ENCODE peak calls at places on chromosomes 7 and 10, in eight cellular contexts. One of them, this sample, is unnamed.

GRCh38 chr10:22765660-22766547 is 51.5 kb upstream of the PIP4K2A start:
- DNase-seq in pancreas: no peak
- DNase-seq in heart right ventricle: no peak
- DNase-seq in tibial artery: no peak
- DNase-seq in mammary epithelial cell: no peak
- DNase-seq in HepG2: no peak
- DNase-seq in breast epithelium: no peak
- DNase-seq in HCT116: no peak
- DNase-seq in this sample: no peak

GRCh38 chr7:16416289-16417282 is 4.8 kb downstream of the CRPPA start:
- DNase-seq in mammary epithelial cell: peak; percentile 80
- DNase-seq in HepG2: no peak
- DNase-seq in HCT116: no peak
- DNase-seq in tibial artery: no peak
- DNase-seq in heart right ventricle: no peak
- DNase-seq in pancreas: peak; percentile 59
- DNase-seq in breast epithelium: no peak
- DNase-seq in this sample: no peak

GRCh38 chr10:102945989-102946388 is 27.9 kb downstream of the CNNM2 start:
- DNase-seq in mammary epithelial cell: no peak
- DNase-seq in HCT116: no peak
- DNase-seq in HepG2: no peak
- DNase-seq in heart right ventricle: no peak
- DNase-seq in breast epithelium: no peak
- DNase-seq in pancreas: no peak
- DNase-seq in tibial artery: no peak
- DNase-seq in this sample: no peak

GRCh38 chr7:8389898-8390642 is 43.3 kb upstream of the NXPH1 start:
- DNase-seq in heart right ventricle: peak; percentile 39
- DNase-seq in mammary epithelial cell: peak; percentile 3
- DNase-seq in tibial artery: no peak
- DNase-seq in pancreas: peak; percentile 12
- DNase-seq in HCT116: peak; percentile 53
- DNase-seq in breast epithelium: no peak
- DNase-seq in HepG2: no peak
- DNase-seq in this sample: no peak

GRCh38 chr7:112080441-112080840 is 125.8 kb downstream of the DOCK4 start:
- DNase-seq in mammary epithelial cell: peak; percentile 73
- DNase-seq in HCT116: no peak
- DNase-seq in heart right ventricle: no peak
- DNase-seq in breast epithelium: no peak
- DNase-seq in tibial artery: peak; percentile 32
- DNase-seq in HepG2: peak; percentile 47
- DNase-seq in pancreas: no peak
- DNase-seq in this sample: no peak

GRCh38 chr7:103609778-103610177 is 163.8 kb upstream of the SLC26A5 start:
- DNase-seq in HCT116: no peak
- DNase-seq in HepG2: no peak
- DNase-seq in pancreas: no peak
- DNase-seq in breast epithelium: no peak
- DNase-seq in heart right ventricle: no peak
- DNase-seq in mammary epithelial cell: no peak
- DNase-seq in tibial artery: no peak
- DNase-seq in this sample: no peak

GRCh38 chr10:47311900-47312662 is 10.2 kb upstream of the GDF2 start:
- DNase-seq in HepG2: peak; percentile 48
- DNase-seq in heart right ventricle: peak; percentile 82
- DNase-seq in pancreas: peak; percentile 89
- DNase-seq in tibial artery: peak; percentile 88
- DNase-seq in HCT116: peak; percentile 31
- DNase-seq in breast epithelium: peak; percentile 63
- DNase-seq in mammary epithelial cell: peak; percentile 54
- DNase-seq in this sample: peak; percentile 66

GRCh38 chr7:120207037-120207436 is 65.9 kb upstream of the KCND2 start:
- DNase-seq in HCT116: no peak
- DNase-seq in mammary epithelial cell: no peak
- DNase-seq in heart right ventricle: no peak
- DNase-seq in tibial artery: no peak
- DNase-seq in pancreas: no peak
- DNase-seq in breast epithelium: no peak
- DNase-seq in HepG2: no peak
- DNase-seq in this sample: no peak

GRCh38 chr7:8638076-8638475 is 204.7 kb downstream of the NXPH1 start:
- DNase-seq in breast epithelium: no peak
- DNase-seq in heart right ventricle: no peak
- DNase-seq in HCT116: no peak
- DNase-seq in pancreas: no peak
- DNase-seq in HepG2: no peak
- DNase-seq in tibial artery: no peak
- DNase-seq in mammary epithelial cell: no peak
- DNase-seq in this sample: no peak

GRCh38 chr10:79070091-79070610 is 1.4 kb downstream of the ZMIZ1 start:
- DNase-seq in tibial artery: no peak
- DNase-seq in breast epithelium: no peak
- DNase-seq in pancreas: peak; percentile 67
- DNase-seq in heart right ventricle: peak; percentile 64
- DNase-seq in HCT116: no peak
- DNase-seq in mammary epithelial cell: no peak
- DNase-seq in HepG2: no peak
- DNase-seq in this sample: no peak

GRCh38 chr10:3805227-3805790 is 20.3 kb upstream of the KLF6 start:
- DNase-seq in breast epithelium: no peak
- DNase-seq in HepG2: no peak
- DNase-seq in tibial artery: no peak
- DNase-seq in pancreas: no peak
- DNase-seq in mammary epithelial cell: peak; percentile 91
- DNase-seq in heart right ventricle: no peak
- DNase-seq in HCT116: peak; percentile 56
- DNase-seq in this sample: no peak

GRCh38 chr10:18312385-18313145 is 172.3 kb downstream of the CACNB2 start:
- DNase-seq in breast epithelium: no peak
- DNase-seq in HepG2: peak; percentile 49
- DNase-seq in mammary epithelial cell: peak; percentile 0
- DNase-seq in tibial artery: no peak
- DNase-seq in HCT116: peak; percentile 15
- DNase-seq in pancreas: no peak
- DNase-seq in heart right ventricle: no peak
- DNase-seq in this sample: no peak

GRCh38 chr7:155356323-155357105 is 58.8 kb downstream of the INSIG1 start:
- DNase-seq in heart right ventricle: no peak
- DNase-seq in mammary epithelial cell: peak; percentile 20
- DNase-seq in HCT116: peak; percentile 31
- DNase-seq in tibial artery: peak; percentile 10
- DNase-seq in HepG2: peak; percentile 7
- DNase-seq in breast epithelium: no peak
- DNase-seq in pancreas: no peak
- DNase-seq in this sample: no peak

GRCh38 chr7:17633099-17633498 is 307.2 kb downstream of the SNX13 start:
- DNase-seq in tibial artery: no peak
- DNase-seq in pancreas: no peak
- DNase-seq in HCT116: peak; percentile 41
- DNase-seq in HepG2: peak; percentile 39
- DNase-seq in mammary epithelial cell: peak; percentile 78
- DNase-seq in heart right ventricle: no peak
- DNase-seq in breast epithelium: no peak
- DNase-seq in this sample: no peak

GRCh38 chr7:42263971-42264370 is 27.0 kb upstream of the GLI3 start:
- DNase-seq in HCT116: no peak
- DNase-seq in HepG2: no peak
- DNase-seq in mammary epithelial cell: no peak
- DNase-seq in pancreas: peak; percentile 38
- DNase-seq in breast epithelium: no peak
- DNase-seq in heart right ventricle: peak; percentile 19
- DNase-seq in tibial artery: peak; percentile 42
- DNase-seq in this sample: no peak

DNA sequence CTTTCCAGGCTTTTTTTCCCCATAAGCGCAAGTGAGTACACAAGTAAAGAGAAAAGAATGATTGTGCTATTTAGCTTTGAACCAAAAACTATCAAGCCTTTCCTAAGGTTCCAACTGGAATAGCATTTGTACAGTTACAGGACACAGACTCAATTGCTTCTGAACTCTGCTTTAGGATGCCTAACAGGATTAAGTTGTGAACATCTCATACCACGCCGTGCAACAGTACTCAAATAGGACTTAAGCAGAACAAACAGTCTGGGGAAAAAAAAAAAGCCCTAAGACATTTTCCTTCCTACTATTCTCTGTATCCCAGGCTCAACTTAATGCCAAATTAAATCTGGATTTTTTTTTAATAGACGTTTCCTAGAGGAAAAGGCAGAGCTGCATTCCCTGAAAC is 68.4 kb downstream of the CALD1 start:
- DNase-seq in HepG2: no peak
- DNase-seq in breast epithelium: no peak
- DNase-seq in pancreas: no peak
- DNase-seq in tibial artery: no peak
- DNase-seq in mammary epithelial cell: no peak
- DNase-seq in HCT116: no peak
- DNase-seq in heart right ventricle: no peak
- DNase-seq in this sample: no peak
- H3K4me1 ChIP-seq in HepG2: peaks cover 22% of the 10 kb centered on the region
- H3K4me1 ChIP-seq in breast epithelium: no peaks in the 10 kb centered on the region
- H3K4me1 ChIP-seq in pancreas: peaks cover 7% of the 10 kb centered on the region
- H3K4me1 ChIP-seq in tibial artery: peaks cover 67% of the 10 kb centered on the region
- H3K4me1 ChIP-seq in mammary epithelial cell: peaks cover 35% of the 10 kb centered on the region
- H3K4me1 ChIP-seq in HCT116: peaks cover 28% of the 10 kb centered on the region
- H3K4me1 ChIP-seq in heart right ventricle: peaks cover 18% of the 10 kb centered on the region
- H3K4me1 ChIP-seq in this sample: peaks cover 6% of the 10 kb centered on the region

GRCh38 chr7:92623544-92623943 is 33.4 kb upstream of the FAM133B start:
- DNase-seq in mammary epithelial cell: no peak
- DNase-seq in HCT116: no peak
- DNase-seq in heart right ventricle: no peak
- DNase-seq in pancreas: no peak
- DNase-seq in HepG2: no peak
- DNase-seq in breast epithelium: no peak
- DNase-seq in tibial artery: no peak
- DNase-seq in this sample: no peak

GRCh38 chr7:92621026-92621540 is 30.9 kb upstream of the FAM133B start:
- DNase-seq in breast epithelium: peak; percentile 27
- DNase-seq in HepG2: peak; percentile 41
- DNase-seq in HCT116: peak; percentile 53
- DNase-seq in tibial artery: peak; percentile 30
- DNase-seq in mammary epithelial cell: peak; percentile 78
- DNase-seq in pancreas: peak; percentile 50
- DNase-seq in heart right ventricle: peak; percentile 24
- DNase-seq in this sample: peak; percentile 43

GRCh38 chr7:92624298-92624996 is 34.3 kb upstream of the FAM133B start:
- DNase-seq in HCT116: no peak
- DNase-seq in tibial artery: no peak
- DNase-seq in pancreas: no peak
- DNase-seq in heart right ventricle: no peak
- DNase-seq in HepG2: no peak
- DNase-seq in breast epithelium: no peak
- DNase-seq in mammary epithelial cell: no peak
- DNase-seq in this sample: no peak

GRCh38 chr7:92622680-92623079 is 32.5 kb upstream of the FAM133B start:
- DNase-seq in HCT116: no peak
- DNase-seq in heart right ventricle: no peak
- DNase-seq in HepG2: no peak
- DNase-seq in pancreas: no peak
- DNase-seq in tibial artery: no peak
- DNase-seq in breast epithelium: no peak
- DNase-seq in mammary epithelial cell: no peak
- DNase-seq in this sample: no peak

GRCh38 chr7:92621641-92622429 is 31.6 kb upstream of the FAM133B start:
- DNase-seq in breast epithelium: no peak
- DNase-seq in pancreas: no peak
- DNase-seq in mammary epithelial cell: peak; percentile 32
- DNase-seq in HCT116: no peak
- DNase-seq in heart right ventricle: no peak
- DNase-seq in tibial artery: no peak
- DNase-seq in HepG2: no peak
- DNase-seq in this sample: no peak
- H3K27ac ChIP-seq in breast epithelium: no peak overlapping the region
- H3K27ac ChIP-seq in pancreas: no peak overlapping the region
- H3K27ac ChIP-seq in mammary epithelial cell: peak overlapping the region; percentile 54
- H3K27ac ChIP-seq in HCT116: peak overlapping the region; percentile 1
- H3K27ac ChIP-seq in heart right ventricle: peak overlapping the region; percentile 8
- H3K27ac ChIP-seq in tibial artery: peak overlapping the region; percentile 67
- H3K27ac ChIP-seq in HepG2: no peak overlapping the region
- H3K27ac ChIP-seq in this sample: no peak overlapping the region

GRCh38 chr7:123209786-123210185 is 10.0 kb upstream of the SLC13A1 start:
- DNase-seq in heart right ventricle: no peak
- DNase-seq in pancreas: peak; percentile 36
- DNase-seq in HepG2: peak; percentile 20
- DNase-seq in tibial artery: no peak
- DNase-seq in breast epithelium: no peak
- DNase-seq in HCT116: no peak
- DNase-seq in mammary epithelial cell: no peak
- DNase-seq in this sample: no peak

GRCh38 chr7:123204206-123204835 is 4.6 kb upstream of the SLC13A1 start:
- DNase-seq in breast epithelium: no peak
- DNase-seq in HepG2: no peak
- DNase-seq in mammary epithelial cell: no peak
- DNase-seq in HCT116: no peak
- DNase-seq in heart right ventricle: no peak
- DNase-seq in pancreas: no peak
- DNase-seq in tibial artery: no peak
- DNase-seq in this sample: no peak

GRCh38 chr7:123211545-123211944 is 11.8 kb upstream of the SLC13A1 start:
- DNase-seq in pancreas: no peak
- DNase-seq in tibial artery: no peak
- DNase-seq in heart right ventricle: no peak
- DNase-seq in HCT116: no peak
- DNase-seq in breast epithelium: no peak
- DNase-seq in mammary epithelial cell: no peak
- DNase-seq in HepG2: no peak
- DNase-seq in this sample: no peak

GRCh38 chr7:123210986-123211385 is 11.2 kb upstream of the SLC13A1 start:
- DNase-seq in mammary epithelial cell: no peak
- DNase-seq in HepG2: no peak
- DNase-seq in tibial artery: no peak
- DNase-seq in pancreas: no peak
- DNase-seq in breast epithelium: no peak
- DNase-seq in HCT116: no peak
- DNase-seq in heart right ventricle: no peak
- DNase-seq in this sample: no peak

DNA sequence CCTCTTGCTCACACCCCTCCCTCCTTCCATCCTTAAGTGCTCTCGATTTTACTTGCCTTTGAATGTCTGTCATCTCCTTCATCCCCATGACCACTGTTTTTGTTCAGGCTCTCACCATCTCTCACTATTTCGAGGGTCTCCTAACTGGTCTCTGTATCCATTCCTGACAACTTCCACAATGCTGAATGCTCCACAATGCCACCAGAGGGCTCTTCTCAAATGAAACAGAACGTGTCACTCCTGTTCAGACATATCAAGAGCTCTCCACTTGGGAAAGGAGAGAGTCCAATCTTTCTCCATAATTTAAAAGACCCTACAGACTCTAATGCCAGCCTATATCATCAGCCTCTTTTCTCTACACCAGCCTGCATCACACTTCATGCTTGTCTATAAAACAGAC is 9.0 kb upstream of the SLC13A1 start:
- DNase-seq in mammary epithelial cell: no peak
- DNase-seq in heart right ventricle: no peak
- DNase-seq in HepG2: peak; percentile 25
- DNase-seq in tibial artery: no peak
- DNase-seq in HCT116: peak; percentile 6
- DNase-seq in pancreas: no peak
- DNase-seq in breast epithelium: no peak
- DNase-seq in this sample: no peak
- TF ChIP-seq CTCF in mammary epithelial cell: peak; percentile 53
- TF ChIP-seq CTCF in heart right ventricle: peak; percentile 30
- TF ChIP-seq CTCF in HepG2: peak; percentile 47
- TF ChIP-seq CTCF in tibial artery: peak; percentile 4
- TF ChIP-seq CTCF in HCT116: peak; percentile 55
- TF ChIP-seq CTCF in pancreas: no peak
- TF ChIP-seq CTCF in breast epithelium: no peak
- TF ChIP-seq CTCF in this sample: peak; percentile 13

GRCh38 chr7:106870528-106870927 is 5.4 kb downstream of the PIK3CG start:
- DNase-seq in breast epithelium: no peak
- DNase-seq in heart right ventricle: no peak
- DNase-seq in HCT116: no peak
- DNase-seq in tibial artery: no peak
- DNase-seq in mammary epithelial cell: no peak
- DNase-seq in pancreas: no peak
- DNase-seq in HepG2: no peak
- DNase-seq in this sample: no peak
- H3K4me1 ChIP-seq in breast epithelium: no peaks in the 10 kb centered on the region
- H3K4me1 ChIP-seq in heart right ventricle: no peaks in the 10 kb centered on the region
- H3K4me1 ChIP-seq in HCT116: no peaks in the 10 kb centered on the region
- H3K4me1 ChIP-seq in tibial artery: no peaks in the 10 kb centered on the region
- H3K4me1 ChIP-seq in mammary epithelial cell: no peaks in the 10 kb centered on the region
- H3K4me1 ChIP-seq in pancreas: no peaks in the 10 kb centered on the region
- H3K4me1 ChIP-seq in HepG2: no peaks in the 10 kb centered on the region
- H3K4me1 ChIP-seq in this sample: no peaks in the 10 kb centered on the region

This sample was measured in uterus.